ENCODE peak calls at places on chromosomes 13 and 19, in six cellular contexts. H is heart left ventricle; A is fibroblast of lung; I is CD8-positive, alpha-beta T cell; O is colonic mucosa; W is heart right ventricle. B is an unnamed sample.
A peak's percentile ranks its signal among the peaks of the same experiment; 100 is the strongest.

GRCh38 chr13:70183041-70183440 is 74.8 kb upstream of the KLHL1 start:
- DNase-seq in H (no peak), A (peak; percentile 1), I (no peak), O (no peak), W (no peak), B (no peak)

GRCh38 chr13:71290963-71291937 is 575.8 kb downstream of the DACH1 start:
- DNase-seq in H (peak; percentile 52), A (peak; percentile 11), I (peak; percentile 10), O (no peak), W (peak; percentile 55), B (peak; percentile 76)

GRCh38 chr19:10654610-10655456 is 687 bp downstream of the ILF3 start:
- DNase-seq in H (peak; percentile 45), A (no peak), I (peak; percentile 51), O (peak; percentile 52), W (peak; percentile 51), B (peak; percentile 79)

GRCh38 chr13:21234537-21234936 is 58.1 kb downstream of the MRPL57 start:
- DNase-seq in H (peak; percentile 17), A (no peak), I (no peak), O (no peak), W (peak; percentile 16), B (no peak)

GRCh38 chr13:76885203-76886004 is 801 bp downstream of the KCTD12 start:
- DNase-seq in H (peak; percentile 80), A (peak; percentile 86), I (peak; percentile 40), O (peak; percentile 83), W (peak; percentile 82), B (peak; percentile 3)

GRCh38 chr19:41699231-41699967 is 9.0 kb upstream of the CEACAM5 start:
- DNase-seq in H (no peak), A (no peak), I (no peak), O (peak; percentile 37), W (no peak), B (no peak)

GRCh38 chr13:29901714-29902631 is 51.6 kb upstream of the UBL3 start:
- DNase-seq in H (peak; percentile 14), A (peak; percentile 96), I (peak; percentile 9), O (peak; percentile 66), W (no peak), B (peak; percentile 12)

GRCh38 chr19:28051047-28051446 is 1161.9 kb downstream of the UQCRFS1 start:
- DNase-seq in H (no peak), A (no peak), I (no peak), O (no peak), W (no peak), B (no peak)

GRCh38 chr19:18278521-18279265 is 2.7 kb downstream of the JUND start:
- DNase-seq in H (no peak), A (no peak), I (no peak), O (peak; percentile 43), W (no peak), B (peak; percentile 44)

GRCh38 chr19:6060600-6061391 is 49.5 kb downstream of the RFX2 start:
- DNase-seq in H (no peak), A (no peak), I (no peak), O (peak; percentile 32), W (no peak), B (peak; percentile 41)

GRCh38 chr13:23617551-23618014 is 47.4 kb downstream of the TNFRSF19 start:
- DNase-seq in H (no peak), A (peak; percentile 75), I (no peak), O (no peak), W (no peak), B (no peak)

GRCh38 chr13:34640179-34640929 is 301.7 kb upstream of the NBEA start:
- DNase-seq in H (no peak), A (no peak), I (no peak), O (no peak), W (no peak), B (no peak)

GRCh38 chr13:22049384-22049783 is 378.5 kb downstream of the FGF9 start:
- DNase-seq in H (no peak), A (peak; percentile 1), I (no peak), O (no peak), W (no peak), B (no peak)

GRCh38 chr13:99984463-99985242 is 3.1 kb downstream of the ZIC2 start:
- DNase-seq in H (no peak), A (no peak), I (no peak), O (no peak), W (no peak), B (no peak)

GRCh38 chr13:35332134-35332533 is 144.4 kb downstream of the MAB21L1 start:
- DNase-seq in H (no peak), A (no peak), I (no peak), O (no peak), W (no peak), B (no peak)

GRCh38 chr19:14115761-14116160 is 1.8 kb downstream of the PRKACA start:
- DNase-seq in H (no peak), A (no peak), I (no peak), O (no peak), W (no peak), B (no peak)

GRCh38 chr13:109213714-109214113 is 572.7 kb downstream of the IRS2 start:
- DNase-seq in H (no peak), A (no peak), I (no peak), O (no peak), W (no peak), B (no peak)

GRCh38 chr19:9865732-9866627 is 30.9 kb downstream of the PIN1 start:
- DNase-seq in H (no peak), A (no peak), I (peak; percentile 31), O (no peak), W (no peak), B (peak; percentile 77)

GRCh38 chr19:34481861-34482379 is 362 bp downstream of the WTIP start:
- DNase-seq in H (peak; percentile 49), A (peak; percentile 64), I (no peak), O (no peak), W (no peak), B (no peak)

GRCh38 chr13:34816118-34816517 is 126.0 kb upstream of the NBEA start:
- DNase-seq in H (no peak), A (no peak), I (no peak), O (no peak), W (no peak), B (no peak)

GRCh38 chr19:51824603-51825002 is 29.6 kb downstream of the FPR3 start:
- DNase-seq in H (no peak), A (no peak), I (no peak), O (no peak), W (no peak), B (no peak)

DNA sequence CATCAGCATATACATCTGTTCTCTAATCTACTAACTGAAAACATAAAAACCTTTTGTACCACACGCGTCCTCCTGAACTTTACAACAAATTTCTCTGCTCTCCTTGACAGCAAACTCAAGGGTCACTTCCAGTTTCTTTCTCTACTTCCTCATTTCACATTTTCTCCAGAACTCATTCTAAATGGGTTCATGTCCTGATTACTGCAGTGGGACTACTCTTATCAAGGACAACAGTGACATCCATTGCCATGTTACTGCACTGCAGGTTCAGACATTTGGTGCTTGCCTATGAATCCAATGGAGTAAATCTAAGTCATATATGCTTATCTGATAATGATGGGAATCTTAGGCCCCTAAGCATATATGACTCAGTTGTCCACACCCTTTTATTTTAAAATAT is 35.3 kb downstream of the FPR3 start:
- DNase-seq in H (no peak), A (no peak), I (no peak), O (no peak), W (no peak), B (no peak)
- H3K27ac ChIP-seq in H (no peak overlapping the region), A (no peak overlapping the region), I (no peak overlapping the region), O (no peak overlapping the region), W (no peak overlapping the region), B (no peak overlapping the region)

GRCh38 chr19:4517451-4518057 is 732 bp downstream of the PLIN4 start:
- DNase-seq in H (peak; percentile 24), A (no peak), I (no peak), O (no peak), W (no peak), B (no peak)
- H3K27ac ChIP-seq in H (peak overlapping the region; percentile 87), A (no peak overlapping the region), I (no peak overlapping the region), O (no peak overlapping the region), W (peak overlapping the region; percentile 90), B (no peak overlapping the region)

GRCh38 chr13:33116321-33117010 is 100.2 kb downstream of the KL start:
- DNase-seq in H (no peak), A (no peak), I (no peak), O (no peak), W (no peak), B (no peak)

GRCh38 chr13:33119886-33120543 is 103.8 kb downstream of the KL start:
- DNase-seq in H (no peak), A (no peak), I (no peak), O (no peak), W (no peak), B (no peak)

GRCh38 chr13:33115274-33115673 is 99.1 kb downstream of the KL start:
- DNase-seq in H (no peak), A (no peak), I (no peak), O (no peak), W (no peak), B (no peak)

GRCh38 chr13:33123066-33123940 is 107.1 kb downstream of the KL start:
- DNase-seq in H (peak; percentile 57), A (peak; percentile 79), I (no peak), O (no peak), W (no peak), B (no peak)

DNA sequence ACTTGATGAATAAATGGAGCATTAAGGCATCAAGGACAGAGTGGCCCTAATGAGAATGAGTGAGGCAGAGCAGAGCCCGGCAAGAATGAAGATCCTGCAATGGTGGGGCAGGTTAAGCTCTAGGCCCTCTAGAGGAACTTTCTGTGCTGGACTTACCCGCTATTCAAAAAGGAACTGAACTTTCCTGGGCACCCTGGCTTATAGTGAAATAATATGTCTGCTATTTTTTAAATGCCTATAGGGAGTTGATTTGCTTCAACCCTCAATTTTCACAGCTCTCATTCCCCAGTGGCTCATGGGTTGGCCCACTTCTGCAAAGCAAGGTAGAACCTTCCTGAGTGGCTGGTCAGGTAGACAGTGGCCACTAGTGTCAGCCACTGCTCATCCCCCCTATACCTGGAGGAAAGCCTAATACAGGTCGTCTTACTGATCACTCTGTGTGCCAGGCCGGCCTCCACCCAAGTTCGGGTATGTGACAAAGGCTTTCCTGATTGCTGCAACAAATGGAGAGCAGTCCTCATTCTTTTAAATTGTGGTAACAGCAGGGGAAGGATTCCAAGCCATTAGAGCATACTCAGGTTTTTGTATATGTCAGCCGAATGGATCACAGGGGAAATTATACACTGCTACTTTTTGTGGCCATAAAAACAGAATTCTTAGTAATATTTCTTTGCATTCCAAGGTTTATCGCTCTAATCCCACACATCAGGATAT is 103.0 kb downstream of the KL start:
- DNase-seq in H (no peak), A (no peak), I (no peak), O (no peak), W (no peak), B (no peak)
- H3K27ac ChIP-seq in H (no peak overlapping the region), A (no peak overlapping the region), I (no peak overlapping the region), O (no peak overlapping the region), W (no peak overlapping the region), B (no peak overlapping the region)

GRCh38 chr19:45420356-45420755 is 3.4 kb downstream of the ERCC1 start:
- DNase-seq in H (no peak), A (no peak), I (no peak), O (no peak), W (no peak), B (no peak)

GRCh38 chr19:45417151-45417550 is 6.6 kb downstream of the ERCC1 start:
- DNase-seq in H (no peak), A (no peak), I (no peak), O (no peak), W (no peak), B (no peak)

GRCh38 chr19:45419895-45420294 is 3.8 kb downstream of the ERCC1 start:
- DNase-seq in H (no peak), A (no peak), I (no peak), O (no peak), W (no peak), B (no peak)

GRCh38 chr19:45419396-45419795 is 4.3 kb downstream of the ERCC1 start:
- DNase-seq in H (no peak), A (no peak), I (no peak), O (no peak), W (no peak), B (no peak)

GRCh38 chr19:45418812-45419211 is 4.9 kb downstream of the ERCC1 start:
- DNase-seq in H (no peak), A (no peak), I (no peak), O (no peak), W (no peak), B (no peak)
- H3K27ac ChIP-seq in H (no peak overlapping the region), A (no peak overlapping the region), I (no peak overlapping the region), O (no peak overlapping the region), W (no peak overlapping the region), B (no peak overlapping the region)